ENCODE peak calls at places on chromosomes 3 and 15, in five cellular contexts. X is stimulated activated CD4-positive, alpha-beta T cell treated with anti-CD3 and anti-CD28 coated beads, TNF-alpha, amount 100 ng/mL, for 1 hour; H is GM12891; T is iPS DF 19.7; Q is activated T-cell treated with anti-CD3 and anti-CD28 coated beads, Interleukin-2, amount 50 U/mL, for 1 hour. Y is an unnamed sample.

GRCh38 chr3:184154909-184155643 is at the start of gene DVL3:
- DNase-seq in Q (peak), T (no peak), H (peak), X (no peak), Y (peak)

GRCh38 chr3:171342200-171342599 is 118.0 kb downstream of the TNIK start:
- DNase-seq in T (no peak), X (no peak), H (no peak), Q (no peak), Y (no peak)

GRCh38 chr3:31404871-31405270 is 127.9 kb upstream of the STT3B start:
- DNase-seq in T (no peak), Q (no peak), H (no peak), X (no peak), Y (no peak)

GRCh38 chr15:74725241-74725774 is at the start of gene CYP1A1:
- DNase-seq in H (no peak), T (no peak), Q (peak), X (no peak), Y (no peak)

GRCh38 chr15:41474436-41474835 is 19.2 kb upstream of the ITPKA start:
- DNase-seq in H (no peak), X (no peak), Q (no peak), T (no peak), Y (no peak)

GRCh38 chr15:43930079-43930478 is 103.3 kb downstream of the WDR76 start:
- DNase-seq in T (peak), H (no peak), Q (no peak), X (no peak), Y (no peak)

GRCh38 chr3:53046171-53047170 is 598 bp upstream of the SFMBT1 start:
- DNase-seq in T (no peak), Q (peak), H (peak), X (peak), Y (peak)

GRCh38 chr15:41631880-41632279 is 28.3 kb upstream of the MGA start:
- DNase-seq in Q (no peak), T (no peak), H (no peak), X (no peak), Y (no peak)

GRCh38 chr3:169813757-169814517 is 1.2 kb upstream of the LRRC34 start:
- DNase-seq in X (peak), Q (peak), H (peak), T (no peak), Y (peak)

GRCh38 chr15:70328137-70329115 is 230.7 kb upstream of the TLE3 start:
- DNase-seq in H (no peak), T (no peak), Q (no peak), X (no peak), Y (no peak)

Y was measured in GM18507.